ENCODE peak calls at places on chromosomes 2 and 18, in four cellular contexts. One of them, this sample, is unnamed.

GRCh38 chr2:1869987-1870386 is 125.7 kb upstream of the PXDN start:
- DNase-seq in WTC11: no peak
- DNase-seq in Peyer's patch: no peak
- DNase-seq in HFF-Myc: no peak
- DNase-seq in this sample: peak

GRCh38 chr18:22678486-22678885 is 254.6 kb upstream of the RBBP8 start:
- DNase-seq in Peyer's patch: no peak
- DNase-seq in WTC11: no peak
- DNase-seq in HFF-Myc: no peak
- DNase-seq in this sample: no peak

GRCh38 chr2:107585851-107586250 is 240.8 kb upstream of the RGPD4 start:
- DNase-seq in Peyer's patch: no peak
- DNase-seq in HFF-Myc: no peak
- DNase-seq in WTC11: no peak
- DNase-seq in this sample: no peak

GRCh38 chr2:185857676-185858075 is 119.1 kb downstream of the FSIP2 start:
- DNase-seq in Peyer's patch: no peak
- DNase-seq in WTC11: no peak
- DNase-seq in HFF-Myc: no peak
- DNase-seq in this sample: peak

GRCh38 chr2:96342085-96342484 is 6.5 kb downstream of the NCAPH start:
- DNase-seq in HFF-Myc: peak
- DNase-seq in WTC11: no peak
- DNase-seq in Peyer's patch: peak
- DNase-seq in this sample: no peak

GRCh38 chr2:43436431-43436830 is 159.4 kb downstream of the THADA start:
- DNase-seq in WTC11: no peak
- DNase-seq in HFF-Myc: no peak
- DNase-seq in Peyer's patch: no peak
- DNase-seq in this sample: no peak

GRCh38 chr18:57794951-57795728 is 8.0 kb downstream of the ATP8B1 start:
- DNase-seq in HFF-Myc: no peak
- DNase-seq in WTC11: no peak
- DNase-seq in Peyer's patch: peak
- DNase-seq in this sample: no peak

GRCh38 chr18:42192251-42193248 is 237.5 kb downstream of the PIK3C3 start:
- DNase-seq in Peyer's patch: no peak
- DNase-seq in HFF-Myc: no peak
- DNase-seq in WTC11: no peak
- DNase-seq in this sample: no peak

GRCh38 chr2:170152421-170152820 is 25.5 kb upstream of the MYO3B start:
- DNase-seq in WTC11: no peak
- DNase-seq in HFF-Myc: no peak
- DNase-seq in Peyer's patch: no peak
- DNase-seq in this sample: no peak

GRCh38 chr2:223644116-223644515 is 42.0 kb upstream of the SCG2 start:
- DNase-seq in WTC11: no peak
- DNase-seq in Peyer's patch: no peak
- DNase-seq in HFF-Myc: no peak
- DNase-seq in this sample: no peak

GRCh38 chr2:71528221-71528620 is 74.9 kb downstream of the DYSF start:
- DNase-seq in Peyer's patch: no peak
- DNase-seq in WTC11: peak
- DNase-seq in HFF-Myc: no peak
- DNase-seq in this sample: no peak

GRCh38 chr2:176784633-176785193 is 427.9 kb upstream of the HNRNPA3 start:
- DNase-seq in Peyer's patch: no peak
- DNase-seq in WTC11: no peak
- DNase-seq in HFF-Myc: no peak
- DNase-seq in this sample: no peak

GRCh38 chr2:69718338-69718965 is 23.5 kb upstream of the ANXA4 start:
- DNase-seq in HFF-Myc: no peak
- DNase-seq in WTC11: no peak
- DNase-seq in Peyer's patch: no peak
- DNase-seq in this sample: no peak

GRCh38 chr2:73004889-73005596 is 66.5 kb downstream of the SFXN5 start:
- DNase-seq in HFF-Myc: no peak
- DNase-seq in WTC11: no peak
- DNase-seq in Peyer's patch: peak
- DNase-seq in this sample: no peak

GRCh38 chr2:43324589-43325447 is 98.4 kb upstream of the ZFP36L2 start:
- DNase-seq in HFF-Myc: no peak
- DNase-seq in WTC11: no peak
- DNase-seq in Peyer's patch: no peak
- DNase-seq in this sample: no peak

GRCh38 chr2:63983986-63984605 is 35.1 kb downstream of the VPS54 start:
- DNase-seq in Peyer's patch: no peak
- DNase-seq in WTC11: no peak
- DNase-seq in HFF-Myc: no peak
- DNase-seq in this sample: no peak

GRCh38 chr2:196453613-196454047 is 185.9 kb upstream of the CCDC150 start:
- DNase-seq in Peyer's patch: peak
- DNase-seq in WTC11: peak
- DNase-seq in HFF-Myc: peak
- DNase-seq in this sample: no peak

GRCh38 chr2:193963472-193964119 is 1693.4 kb upstream of the SLC39A10 start:
- DNase-seq in WTC11: peak
- DNase-seq in HFF-Myc: no peak
- DNase-seq in Peyer's patch: no peak
- DNase-seq in this sample: no peak
- TF ChIP-seq CTCF in WTC11: peak
- TF ChIP-seq CTCF in HFF-Myc: peak
- TF ChIP-seq CTCF in Peyer's patch: no peak
- TF ChIP-seq CTCF in this sample: peak

GRCh38 chr2:160464996-160465395 is 28.6 kb downstream of the RBMS1 start:
- DNase-seq in WTC11: no peak
- DNase-seq in HFF-Myc: no peak
- DNase-seq in Peyer's patch: no peak
- DNase-seq in this sample: no peak

GRCh38 chr2:160464017-160464416 is 29.6 kb downstream of the RBMS1 start:
- DNase-seq in Peyer's patch: no peak
- DNase-seq in WTC11: no peak
- DNase-seq in HFF-Myc: no peak
- DNase-seq in this sample: no peak

GRCh38 chr2:160467086-160467485 is 26.5 kb downstream of the RBMS1 start:
- DNase-seq in HFF-Myc: no peak
- DNase-seq in WTC11: no peak
- DNase-seq in Peyer's patch: no peak
- DNase-seq in this sample: no peak

GRCh38 chr2:160463245-160463644 is 30.4 kb downstream of the RBMS1 start:
- DNase-seq in Peyer's patch: no peak
- DNase-seq in WTC11: no peak
- DNase-seq in HFF-Myc: no peak
- DNase-seq in this sample: no peak

GRCh38 chr2:160465406-160465805 is 28.2 kb downstream of the RBMS1 start:
- DNase-seq in WTC11: no peak
- DNase-seq in Peyer's patch: no peak
- DNase-seq in HFF-Myc: no peak
- DNase-seq in this sample: no peak
- TF ChIP-seq CTCF in WTC11: no peak
- TF ChIP-seq CTCF in Peyer's patch: no peak
- TF ChIP-seq CTCF in HFF-Myc: no peak
- TF ChIP-seq CTCF in this sample: no peak

DNA sequence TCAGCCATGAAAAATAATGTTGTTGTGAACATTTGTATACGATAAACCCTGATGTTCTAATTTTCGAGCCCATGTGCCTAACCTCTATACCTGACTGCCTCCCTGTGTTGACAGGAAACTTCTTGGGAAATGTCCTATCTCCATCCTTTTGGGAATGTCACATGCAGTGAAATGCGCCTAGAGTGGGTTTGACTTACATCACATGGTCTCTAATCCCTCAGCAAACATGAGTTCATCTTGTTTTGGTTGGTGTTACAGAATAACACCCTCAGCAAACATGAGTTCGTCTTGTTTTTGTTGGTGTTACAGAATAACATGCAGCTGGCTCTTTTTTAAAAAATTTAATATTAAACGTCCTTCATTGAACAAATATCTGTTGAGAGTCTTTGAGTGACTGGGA is 4.3 kb upstream of the UGT1A6 start:
- DNase-seq in HFF-Myc: no peak
- DNase-seq in Peyer's patch: no peak
- DNase-seq in WTC11: no peak
- DNase-seq in this sample: no peak
- TF ChIP-seq CTCF in HFF-Myc: no peak
- TF ChIP-seq CTCF in Peyer's patch: no peak
- TF ChIP-seq CTCF in WTC11: no peak
- TF ChIP-seq CTCF in this sample: no peak

GRCh38 chr2:10031886-10032745 is 11.2 kb upstream of the KLF11 start:
- DNase-seq in WTC11: no peak
- DNase-seq in Peyer's patch: no peak
- DNase-seq in HFF-Myc: no peak
- DNase-seq in this sample: no peak
- TF ChIP-seq CTCF in WTC11: no peak
- TF ChIP-seq CTCF in Peyer's patch: no peak
- TF ChIP-seq CTCF in HFF-Myc: no peak
- TF ChIP-seq CTCF in this sample: no peak

GRCh38 chr2:162521871-162522655 is 178.1 kb downstream of the GCA start:
- DNase-seq in Peyer's patch: no peak
- DNase-seq in HFF-Myc: no peak
- DNase-seq in WTC11: no peak
- DNase-seq in this sample: no peak

GRCh38 chr2:162520959-162521358 is 177.0 kb downstream of the GCA start:
- DNase-seq in Peyer's patch: no peak
- DNase-seq in HFF-Myc: no peak
- DNase-seq in WTC11: no peak
- DNase-seq in this sample: peak

GRCh38 chr2:162524849-162525248 is 180.9 kb downstream of the GCA start:
- DNase-seq in Peyer's patch: no peak
- DNase-seq in WTC11: no peak
- DNase-seq in HFF-Myc: no peak
- DNase-seq in this sample: no peak

GRCh38 chr2:162518894-162519293 is 175.0 kb downstream of the GCA start:
- DNase-seq in WTC11: no peak
- DNase-seq in Peyer's patch: no peak
- DNase-seq in HFF-Myc: no peak
- DNase-seq in this sample: no peak

DNA sequence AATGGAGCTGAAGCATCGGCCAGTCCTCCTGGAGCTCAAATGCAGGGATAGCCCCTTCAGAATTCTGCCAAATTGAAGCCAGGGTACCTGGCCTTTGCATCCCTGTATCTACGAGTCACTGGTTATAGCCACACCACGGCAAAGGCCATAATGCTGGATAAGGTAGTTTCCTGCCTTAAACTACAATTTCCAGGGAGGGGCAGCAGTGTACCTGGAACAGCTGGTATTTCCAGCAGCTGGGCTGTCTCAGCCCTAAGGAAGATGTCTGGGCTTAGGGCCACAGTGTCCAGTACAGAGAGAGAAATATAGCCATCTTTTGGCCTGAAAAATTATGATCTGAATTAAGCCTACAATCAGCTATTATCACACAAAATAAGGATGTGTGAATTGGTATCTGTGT is 180.3 kb downstream of the GCA start:
- DNase-seq in Peyer's patch: no peak
- DNase-seq in WTC11: peak
- DNase-seq in HFF-Myc: no peak
- DNase-seq in this sample: no peak
- TF ChIP-seq CTCF in Peyer's patch: no peak
- TF ChIP-seq CTCF in WTC11: no peak
- TF ChIP-seq CTCF in HFF-Myc: no peak
- TF ChIP-seq CTCF in this sample: peak

GRCh38 chr2:189798312-189799029 is 14.2 kb downstream of the PMS1 start:
- DNase-seq in HFF-Myc: no peak
- DNase-seq in WTC11: no peak
- DNase-seq in Peyer's patch: no peak
- DNase-seq in this sample: no peak
- TF ChIP-seq CTCF in HFF-Myc: peak
- TF ChIP-seq CTCF in WTC11: no peak
- TF ChIP-seq CTCF in Peyer's patch: no peak
- TF ChIP-seq CTCF in this sample: peak

DNA sequence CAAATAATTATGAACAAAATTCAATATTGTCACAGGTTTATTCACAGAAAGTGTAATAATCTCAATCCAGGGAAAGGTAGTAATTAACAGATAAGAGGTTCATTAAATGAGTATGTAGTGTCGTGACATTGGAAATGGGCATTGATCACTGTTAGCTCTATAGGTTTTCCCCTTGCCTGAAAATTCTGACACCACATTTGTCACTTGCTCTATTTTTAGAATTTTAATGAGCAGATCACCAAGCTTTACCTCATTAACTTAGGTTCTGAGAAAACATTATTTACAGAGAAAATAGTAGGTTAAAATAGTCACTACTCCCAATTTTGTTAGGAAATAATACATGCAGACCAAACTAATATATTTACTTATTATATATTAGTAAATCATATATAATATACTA is 344.0 kb downstream of the DSC3 start:
- DNase-seq in Peyer's patch: no peak
- DNase-seq in HFF-Myc: no peak
- DNase-seq in WTC11: no peak
- DNase-seq in this sample: no peak
- TF ChIP-seq CTCF in Peyer's patch: no peak
- TF ChIP-seq CTCF in HFF-Myc: no peak
- TF ChIP-seq CTCF in WTC11: no peak
- TF ChIP-seq CTCF in this sample: no peak

GRCh38 chr2:7725132-7725849 is 808.1 kb downstream of the RNF144A start:
- DNase-seq in Peyer's patch: peak
- DNase-seq in WTC11: no peak
- DNase-seq in HFF-Myc: no peak
- DNase-seq in this sample: no peak
- TF ChIP-seq CTCF in Peyer's patch: no peak
- TF ChIP-seq CTCF in WTC11: no peak
- TF ChIP-seq CTCF in HFF-Myc: no peak
- TF ChIP-seq CTCF in this sample: peak

GRCh38 chr2:99554238-99554637 is 64.4 kb upstream of the REV1 start:
- DNase-seq in HFF-Myc: no peak
- DNase-seq in Peyer's patch: no peak
- DNase-seq in WTC11: peak
- DNase-seq in this sample: no peak
- TF ChIP-seq CTCF in HFF-Myc: no peak
- TF ChIP-seq CTCF in Peyer's patch: no peak
- TF ChIP-seq CTCF in WTC11: no peak
- TF ChIP-seq CTCF in this sample: no peak

This sample was measured in epithelial cell of proximal tubule.